ENCODE peak calls at places on chromosomes 11 and 22, in four cellular contexts. T, I, C and V are unnamed samples.
A peak's percentile ranks its signal among the peaks of the same experiment; 100 is the strongest.

GRCh38 chr22:40512426-40513136 is 123.9 kb downstream of the MRTFA start:
- DNase-seq in T (no peak), I (no peak), C (no peak), V (no peak)

GRCh38 chr22:20430641-20431519 is 6.7 kb downstream of the SCARF2 start:
- DNase-seq in T (peak; percentile 67), I (peak; percentile 70), C (no peak), V (no peak)

GRCh38 chr11:20025331-20025840 is 134.9 kb downstream of the DBX1 start:
- DNase-seq in T (no peak), I (no peak), C (no peak), V (no peak)

GRCh38 chr11:47961383-47961782 is 19.0 kb upstream of the PTPRJ start:
- DNase-seq in T (peak; percentile 60), I (no peak), C (no peak), V (no peak)

GRCh38 chr11:14537134-14537599 is 17.0 kb upstream of the PSMA1 start:
- DNase-seq in T (peak; percentile 64), I (peak; percentile 56), C (no peak), V (peak; percentile 43)

GRCh38 chr11:81359476-81359875 is 1374.2 kb downstream of the FAM181B start:
- DNase-seq in T (no peak), I (no peak), C (no peak), V (no peak)

GRCh38 chr11:115606223-115607220 is 102.3 kb upstream of the CADM1 start:
- DNase-seq in T (no peak), I (no peak), C (no peak), V (no peak)

GRCh38 chr22:23392420-23393121 is 187.5 kb downstream of the IGLL1 start:
- DNase-seq in T (no peak), I (no peak), C (no peak), V (no peak)

GRCh38 chr11:46413755-46414465 is 22.3 kb upstream of the CHRM4 start:
- DNase-seq in T (no peak), I (no peak), C (no peak), V (no peak)

GRCh38 chr22:47202819-47203553 is 440.5 kb downstream of the TBC1D22A start:
- DNase-seq in T (no peak), I (no peak), C (no peak), V (no peak)

GRCh38 chr11:1349074-1349931 is 39.9 kb upstream of the TOLLIP start:
- DNase-seq in T (no peak), I (no peak), C (no peak), V (no peak)

GRCh38 chr11:12182650-12183511 is 72.5 kb downstream of the MICAL2 start:
- DNase-seq in T (peak; percentile 85), I (no peak), C (no peak), V (no peak)

GRCh38 chr11:110447897-110448522 is 18.3 kb downstream of the FDX1 start:
- DNase-seq in T (no peak), I (no peak), C (no peak), V (no peak)

GRCh38 chr11:12017865-12018453 is 9.5 kb upstream of the DKK3 start:
- DNase-seq in T (peak; percentile 72), I (no peak), C (no peak), V (no peak)

GRCh38 chr11:12706531-12707499 is 32.6 kb downstream of the TEAD1 start:
- DNase-seq in T (peak; percentile 78), I (no peak), C (no peak), V (no peak)

GRCh38 chr11:134025086-134025437 is 43.8 kb upstream of the JAM3 start:
- DNase-seq in T (no peak), I (no peak), C (no peak), V (no peak)

GRCh38 chr11:126375726-126376125 is 20.2 kb downstream of the ST3GAL4 start:
- DNase-seq in T (no peak), I (no peak), C (no peak), V (no peak)

GRCh38 chr11:102225689-102226562 is 91.4 kb upstream of the BIRC3 start:
- DNase-seq in T (no peak), I (no peak), C (no peak), V (no peak)

GRCh38 chr22:36194971-36195370 is 6.6 kb downstream of the APOL4 start:
- DNase-seq in T (peak; percentile 20), I (peak; percentile 69), C (no peak), V (no peak)

DNA sequence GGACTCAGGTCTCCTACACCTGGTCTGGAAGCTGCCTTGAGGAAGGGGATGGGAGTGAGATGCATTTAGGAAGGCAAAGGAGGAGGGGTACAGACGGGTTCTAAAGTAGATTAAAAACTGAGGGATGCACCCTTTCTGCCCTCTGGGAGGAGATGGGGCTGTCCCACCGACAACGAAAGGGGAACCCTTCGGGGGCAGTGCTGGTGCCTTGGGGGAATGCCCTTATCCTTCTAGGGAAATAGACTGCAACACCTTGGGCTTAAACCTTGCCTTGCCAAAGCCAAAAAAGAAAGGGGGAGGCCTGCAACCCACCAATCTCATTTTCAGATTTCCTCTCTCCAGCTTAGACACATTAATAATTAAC is 89.8 kb downstream of the PLEKHA7 start:
- DNase-seq in T (no peak), I (no peak), C (no peak), V (no peak)
- TF ChIP-seq SPI1 in T (no peak), I (no peak), C (peak; percentile 44), V (peak; percentile 57)

DNA sequence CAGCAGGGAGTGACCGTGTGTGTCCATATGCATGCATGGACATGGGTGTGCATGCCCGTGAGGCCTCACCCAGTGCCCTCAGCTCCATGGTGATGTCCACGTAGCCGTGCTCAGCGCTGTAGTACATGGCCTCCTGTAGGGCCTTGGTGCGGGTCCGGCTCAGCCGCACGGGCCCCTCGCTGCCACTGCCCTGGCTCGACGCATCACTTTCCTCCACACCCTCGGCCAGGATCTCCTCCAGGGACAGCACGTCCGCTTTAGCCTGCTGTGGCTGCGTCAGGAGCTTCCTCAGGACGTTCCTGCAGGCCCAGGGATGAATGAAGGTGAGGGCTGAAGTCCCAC is 57.0 kb downstream of the NAT10 start:
- DNase-seq in T (no peak), I (no peak), C (no peak), V (no peak)
- TF ChIP-seq POLR2AphosphoS5 in T (no peak), I (no peak), C (no peak), V (no peak)

GRCh38 chr11:130156108-130157022 is 3.2 kb upstream of the ST14 start:
- DNase-seq in T (peak; percentile 30), I (no peak), C (no peak), V (no peak)
- TF ChIP-seq SPI1 in T (peak; percentile 30), I (peak; percentile 86), C (peak; percentile 65), V (peak; percentile 52)

GRCh38 chr11:70048279-70049024 is 29.7 kb upstream of the ANO1 start:
- DNase-seq in T (peak; percentile 56), I (no peak), C (no peak), V (no peak)
- TF ChIP-seq POLR2AphosphoS5 in T (no peak), I (no peak), C (no peak), V (no peak)

GRCh38 chr11:84212467-84213390 is 926.6 kb upstream of the CCDC90B start:
- DNase-seq in T (no peak), I (no peak), C (no peak), V (no peak)
- TF ChIP-seq SPI1 in T (no peak), I (no peak), C (no peak), V (no peak)

GRCh38 chr11:86814775-86815174 is 14.4 kb downstream of the PRSS23 start:
- DNase-seq in T (no peak), I (no peak), C (no peak), V (no peak)
- TF ChIP-seq POLR2AphosphoS5 in T (no peak), I (no peak), C (no peak), V (no peak)

GRCh38 chr11:94129505-94130335 is 1.1 kb downstream of the PANX1 start:
- DNase-seq in T (no peak), I (no peak), C (no peak), V (no peak)
- TF ChIP-seq SPI1 in T (no peak), I (no peak), C (no peak), V (no peak)